ENCODE peak calls at places on chromosomes 2 and 18, in four cellular contexts. N, O, H and D are unnamed samples.

GRCh38 chr2:33190393-33190937 is 243.7 kb downstream of the LTBP1 start:
- DNase-seq in O (no peak), H (no peak), N (no peak), D (no peak)

GRCh38 chr2:36404312-36404711 is 48.7 kb downstream of the CRIM1 start:
- DNase-seq in N (no peak), O (no peak), H (no peak), D (no peak)

GRCh38 chr2:9775351-9775750 is 67.9 kb upstream of the TAF1B start:
- DNase-seq in N (no peak), O (no peak), H (no peak), D (no peak)

GRCh38 chr2:128178650-128179460 is 87.9 kb downstream of the UGGT1 start:
- DNase-seq in N (peak), O (peak), H (peak), D (peak)

GRCh38 chr2:239791727-239792648 is 233.2 kb downstream of the NDUFA10 start:
- DNase-seq in N (no peak), H (no peak), O (no peak), D (no peak)

GRCh38 chr2:240199133-240199870 is 58.8 kb upstream of the OTOS start:
- DNase-seq in H (no peak), N (no peak), O (peak), D (no peak)

GRCh38 chr2:63814114-63814513 is 27.6 kb upstream of the UGP2 start:
- DNase-seq in O (no peak), N (no peak), H (no peak), D (peak)

GRCh38 chr18:48292787-48293409 is 116.3 kb downstream of the ZBTB7C start:
- DNase-seq in O (peak), H (no peak), N (no peak), D (no peak)

GRCh38 chr2:204108874-204109295 is 172.3 kb downstream of the ICOS start:
- DNase-seq in H (no peak), O (no peak), N (no peak), D (no peak)

GRCh38 chr2:240568678-240569522 is 616 bp downstream of the RNPEPL1 start:
- DNase-seq in H (no peak), N (peak), O (peak), D (peak)

GRCh38 chr2:38171208-38171858 is 95.4 kb upstream of the CYP1B1 start:
- DNase-seq in H (no peak), N (no peak), O (no peak), D (no peak)

GRCh38 chr2:168293766-168294165 is 46.4 kb upstream of the STK39 start:
- DNase-seq in O (no peak), H (peak), N (no peak), D (no peak)

GRCh38 chr2:149617476-149617875 is 29.9 kb upstream of the MMADHC start:
- DNase-seq in N (no peak), H (no peak), O (no peak), D (no peak)

GRCh38 chr2:161161074-161161577 is 898 bp downstream of the TANK start:
- DNase-seq in H (peak), O (no peak), N (no peak), D (no peak)

GRCh38 chr2:207624170-207625013 is 802 bp downstream of the METTL21A start:
- DNase-seq in N (peak), H (peak), O (peak), D (peak)

GRCh38 chr18:9520666-9521065 is 45.4 kb downstream of the RALBP1 start:
- DNase-seq in N (no peak), H (no peak), O (no peak), D (no peak)

GRCh38 chr2:3638456-3638810 is 19.6 kb upstream of the ALLC start:
- DNase-seq in N (no peak), O (no peak), H (no peak), D (no peak)

GRCh38 chr2:42844366-42844765 is 52.0 kb upstream of the HAAO start:
- DNase-seq in H (no peak), O (no peak), N (no peak), D (no peak)

GRCh38 chr2:79090678-79091077 is 2.9 kb upstream of the REG1B start:
- DNase-seq in N (no peak), O (no peak), H (no peak), D (no peak)

GRCh38 chr2:172220111-172220510 is 117.4 kb upstream of the DLX2 start:
- DNase-seq in N (no peak), O (no peak), H (no peak), D (peak)

GRCh38 chr2:207802650-207803049 is 32.9 kb upstream of the FZD5 start:
- DNase-seq in H (peak), N (no peak), O (no peak), D (no peak)

GRCh38 chr18:26307161-26307773 is 81.0 kb downstream of the TAF4B start:
- DNase-seq in H (peak), N (peak), O (no peak), D (peak)

GRCh38 chr2:228602277-228602676 is 420.8 kb upstream of the SPHKAP start:
- DNase-seq in H (no peak), N (no peak), O (no peak), D (no peak)

GRCh38 chr2:238479847-238480246 is 53.1 kb downstream of the ASB1 start:
- DNase-seq in H (no peak), N (no peak), O (no peak), D (no peak)

GRCh38 chr2:144332356-144333143 is 187.4 kb downstream of the ZEB2 start:
- DNase-seq in O (peak), H (peak), N (peak), D (peak)

GRCh38 chr2:99032786-99033185 is 96.8 kb upstream of the CRACDL start:
- DNase-seq in O (no peak), N (no peak), H (no peak), D (no peak)

GRCh38 chr2:240369725-240370585 is 65.5 kb upstream of the GPC1 start:
- DNase-seq in H (peak), O (no peak), N (no peak), D (no peak)

GRCh38 chr2:181393472-181393871 is 63.7 kb upstream of the ITGA4 start:
- DNase-seq in N (no peak), O (no peak), H (peak), D (peak)

GRCh38 chr18:4544131-4544530 is 89.0 kb upstream of the DLGAP1 start:
- DNase-seq in H (no peak), O (no peak), N (no peak), D (no peak)

DNA sequence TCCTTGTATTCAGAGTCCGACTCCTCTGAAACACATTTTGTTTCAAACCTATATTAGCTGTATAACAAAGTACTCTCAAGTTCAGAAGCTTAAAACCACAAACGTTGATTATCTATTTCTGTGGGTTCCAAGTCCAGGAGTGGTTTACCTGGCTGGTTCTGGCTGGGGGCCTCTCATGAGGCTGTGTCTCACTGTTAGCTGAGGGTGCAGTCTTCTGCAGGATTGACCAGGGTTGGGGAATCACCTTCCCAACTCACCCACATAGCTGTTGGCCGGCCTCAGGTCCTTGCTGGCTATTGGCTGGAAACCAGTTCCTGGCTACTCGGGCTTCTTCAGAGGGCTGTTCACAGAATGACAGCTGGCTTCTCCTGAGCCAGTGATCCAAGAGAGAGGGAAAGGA is 18.0 kb upstream of the ATIC start:
- DNase-seq in N (peak), H (peak), O (no peak), D (no peak)
- H2AFZ ChIP-seq in N (peak), H (peak), O (no peak), D (no peak)

DNA sequence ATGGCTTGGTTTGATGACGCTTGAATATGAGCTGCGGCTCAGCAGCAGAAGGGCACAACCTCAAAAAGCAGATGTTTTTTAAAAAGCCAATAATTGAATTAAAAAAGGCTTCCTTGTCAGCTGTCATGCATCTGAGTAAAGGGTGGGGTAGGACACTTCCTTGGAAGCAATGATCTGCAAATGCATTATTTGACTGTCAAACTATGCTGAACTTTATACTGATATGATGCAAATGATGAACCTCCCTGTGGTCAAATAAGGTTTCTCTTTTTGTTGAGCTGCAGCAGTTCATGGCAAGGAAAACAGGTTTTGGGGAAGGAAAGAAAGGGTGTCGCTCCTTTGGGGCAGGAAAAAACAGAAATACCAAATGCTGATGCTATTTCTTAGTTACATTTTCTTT is 10.4 kb upstream of the ANXA4 start:
- DNase-seq in O (no peak), H (no peak), N (no peak), D (no peak)
- H3K27ac ChIP-seq in O (no peak), H (no peak), N (no peak), D (no peak)

GRCh38 chr2:183243760-183244159 is 119.5 kb downstream of the NUP35 start:
- DNase-seq in N (no peak), O (no peak), H (no peak), D (no peak)
- TF ChIP-seq JUN in N (no peak), O (no peak), H (no peak), D (no peak)

GRCh38 chr2:109032229-109032800 is 43.3 kb upstream of the EDAR start:
- DNase-seq in H (no peak), O (no peak), N (no peak), D (no peak)
- H2AFZ ChIP-seq in H (no peak), O (no peak), N (peak), D (peak)